ENCODE peak calls at places on chromosomes 7 and 10, in nine cellular contexts. One of them, this sample, is unnamed.

GRCh38 chr7:18289801-18290200 is 205.7 kb upstream of the HDAC9 start:
- DNase-seq in COR-L47: peak
- DNase-seq in GM23248: no peak
- DNase-seq in nephron progenitor cell: no peak
- DNase-seq in NCI-H460: no peak
- DNase-seq in WERI-Rb-1: no peak
- DNase-seq in endothelial cell: no peak
- DNase-seq in NCI-H2029: no peak
- DNase-seq in stimulated activated CD8-positive, alpha-beta memory T cell treated with anti-CD3 and anti-CD28 coated beads, Interleukin-12 subunit alpha, Interleukin-12 subunit beta, amount 100 ng/mL, for 1 hour: no peak
- DNase-seq in this sample: no peak

GRCh38 chr10:18683427-18683826 is 24.2 kb downstream of the ARL5B start:
- DNase-seq in NCI-H2029: no peak
- DNase-seq in NCI-H460: no peak
- DNase-seq in WERI-Rb-1: no peak
- DNase-seq in COR-L47: no peak
- DNase-seq in GM23248: peak
- DNase-seq in endothelial cell: no peak
- DNase-seq in nephron progenitor cell: no peak
- DNase-seq in stimulated activated CD8-positive, alpha-beta memory T cell treated with anti-CD3 and anti-CD28 coated beads, Interleukin-12 subunit alpha, Interleukin-12 subunit beta, amount 100 ng/mL, for 1 hour: no peak
- DNase-seq in this sample: no peak

GRCh38 chr10:77550378-77550777 is 87.2 kb downstream of the KCNMA1 start:
- DNase-seq in COR-L47: no peak
- DNase-seq in stimulated activated CD8-positive, alpha-beta memory T cell treated with anti-CD3 and anti-CD28 coated beads, Interleukin-12 subunit alpha, Interleukin-12 subunit beta, amount 100 ng/mL, for 1 hour: no peak
- DNase-seq in GM23248: no peak
- DNase-seq in NCI-H460: no peak
- DNase-seq in WERI-Rb-1: no peak
- DNase-seq in NCI-H2029: no peak
- DNase-seq in endothelial cell: no peak
- DNase-seq in nephron progenitor cell: no peak
- DNase-seq in this sample: no peak

GRCh38 chr7:126606331-126606730 is 646.4 kb downstream of the GRM8 start:
- DNase-seq in endothelial cell: no peak
- DNase-seq in COR-L47: peak
- DNase-seq in stimulated activated CD8-positive, alpha-beta memory T cell treated with anti-CD3 and anti-CD28 coated beads, Interleukin-12 subunit alpha, Interleukin-12 subunit beta, amount 100 ng/mL, for 1 hour: no peak
- DNase-seq in NCI-H460: no peak
- DNase-seq in GM23248: no peak
- DNase-seq in nephron progenitor cell: no peak
- DNase-seq in WERI-Rb-1: no peak
- DNase-seq in NCI-H2029: peak
- DNase-seq in this sample: no peak

GRCh38 chr7:138865843-138866242 is 67.8 kb upstream of the ATP6V0A4 start:
- DNase-seq in nephron progenitor cell: no peak
- DNase-seq in COR-L47: no peak
- DNase-seq in NCI-H460: no peak
- DNase-seq in stimulated activated CD8-positive, alpha-beta memory T cell treated with anti-CD3 and anti-CD28 coated beads, Interleukin-12 subunit alpha, Interleukin-12 subunit beta, amount 100 ng/mL, for 1 hour: peak
- DNase-seq in NCI-H2029: no peak
- DNase-seq in endothelial cell: no peak
- DNase-seq in WERI-Rb-1: peak
- DNase-seq in GM23248: no peak
- DNase-seq in this sample: no peak

GRCh38 chr10:34916368-34916767 is 101.3 kb upstream of the PARD3 start:
- DNase-seq in NCI-H2029: no peak
- DNase-seq in WERI-Rb-1: no peak
- DNase-seq in stimulated activated CD8-positive, alpha-beta memory T cell treated with anti-CD3 and anti-CD28 coated beads, Interleukin-12 subunit alpha, Interleukin-12 subunit beta, amount 100 ng/mL, for 1 hour: no peak
- DNase-seq in nephron progenitor cell: no peak
- DNase-seq in endothelial cell: no peak
- DNase-seq in NCI-H460: no peak
- DNase-seq in GM23248: peak
- DNase-seq in COR-L47: no peak
- DNase-seq in this sample: no peak

GRCh38 chr10:73644015-73644743 is 2.9 kb upstream of the MYOZ1 start:
- DNase-seq in COR-L47: peak
- DNase-seq in NCI-H460: peak
- DNase-seq in stimulated activated CD8-positive, alpha-beta memory T cell treated with anti-CD3 and anti-CD28 coated beads, Interleukin-12 subunit alpha, Interleukin-12 subunit beta, amount 100 ng/mL, for 1 hour: peak
- DNase-seq in GM23248: peak
- DNase-seq in endothelial cell: peak
- DNase-seq in nephron progenitor cell: peak
- DNase-seq in WERI-Rb-1: peak
- DNase-seq in NCI-H2029: peak
- DNase-seq in this sample: peak

GRCh38 chr10:86227501-86228258 is 138.9 kb downstream of the GRID1 start:
- DNase-seq in nephron progenitor cell: no peak
- DNase-seq in WERI-Rb-1: no peak
- DNase-seq in endothelial cell: no peak
- DNase-seq in NCI-H460: no peak
- DNase-seq in stimulated activated CD8-positive, alpha-beta memory T cell treated with anti-CD3 and anti-CD28 coated beads, Interleukin-12 subunit alpha, Interleukin-12 subunit beta, amount 100 ng/mL, for 1 hour: no peak
- DNase-seq in NCI-H2029: no peak
- DNase-seq in GM23248: no peak
- DNase-seq in COR-L47: no peak
- DNase-seq in this sample: no peak

GRCh38 chr10:101839421-101840063 is 4.1 kb downstream of the KCNIP2 start:
- DNase-seq in GM23248: peak
- DNase-seq in NCI-H460: no peak
- DNase-seq in stimulated activated CD8-positive, alpha-beta memory T cell treated with anti-CD3 and anti-CD28 coated beads, Interleukin-12 subunit alpha, Interleukin-12 subunit beta, amount 100 ng/mL, for 1 hour: no peak
- DNase-seq in NCI-H2029: no peak
- DNase-seq in nephron progenitor cell: peak
- DNase-seq in COR-L47: no peak
- DNase-seq in endothelial cell: peak
- DNase-seq in WERI-Rb-1: no peak
- DNase-seq in this sample: peak

GRCh38 chr7:50418526-50418925 is 31.6 kb downstream of the FIGNL1 start:
- DNase-seq in NCI-H2029: no peak
- DNase-seq in endothelial cell: no peak
- DNase-seq in GM23248: no peak
- DNase-seq in WERI-Rb-1: no peak
- DNase-seq in nephron progenitor cell: no peak
- DNase-seq in COR-L47: no peak
- DNase-seq in NCI-H460: no peak
- DNase-seq in stimulated activated CD8-positive, alpha-beta memory T cell treated with anti-CD3 and anti-CD28 coated beads, Interleukin-12 subunit alpha, Interleukin-12 subunit beta, amount 100 ng/mL, for 1 hour: no peak
- DNase-seq in this sample: no peak

GRCh38 chr10:20839141-20839540 is 58.0 kb downstream of the NEBL start:
- DNase-seq in endothelial cell: no peak
- DNase-seq in COR-L47: no peak
- DNase-seq in NCI-H460: no peak
- DNase-seq in NCI-H2029: no peak
- DNase-seq in GM23248: no peak
- DNase-seq in nephron progenitor cell: no peak
- DNase-seq in stimulated activated CD8-positive, alpha-beta memory T cell treated with anti-CD3 and anti-CD28 coated beads, Interleukin-12 subunit alpha, Interleukin-12 subunit beta, amount 100 ng/mL, for 1 hour: no peak
- DNase-seq in WERI-Rb-1: no peak
- DNase-seq in this sample: no peak

GRCh38 chr7:40482794-40483374 is 348.1 kb downstream of the SUGCT start:
- DNase-seq in COR-L47: no peak
- DNase-seq in stimulated activated CD8-positive, alpha-beta memory T cell treated with anti-CD3 and anti-CD28 coated beads, Interleukin-12 subunit alpha, Interleukin-12 subunit beta, amount 100 ng/mL, for 1 hour: no peak
- DNase-seq in nephron progenitor cell: no peak
- DNase-seq in endothelial cell: no peak
- DNase-seq in NCI-H460: no peak
- DNase-seq in GM23248: no peak
- DNase-seq in NCI-H2029: no peak
- DNase-seq in WERI-Rb-1: no peak
- DNase-seq in this sample: no peak

GRCh38 chr10:70494966-70495365 is 16.4 kb downstream of the PALD1 start:
- DNase-seq in NCI-H460: no peak
- DNase-seq in stimulated activated CD8-positive, alpha-beta memory T cell treated with anti-CD3 and anti-CD28 coated beads, Interleukin-12 subunit alpha, Interleukin-12 subunit beta, amount 100 ng/mL, for 1 hour: no peak
- DNase-seq in nephron progenitor cell: no peak
- DNase-seq in NCI-H2029: no peak
- DNase-seq in endothelial cell: no peak
- DNase-seq in COR-L47: no peak
- DNase-seq in WERI-Rb-1: no peak
- DNase-seq in GM23248: no peak
- DNase-seq in this sample: peak

GRCh38 chr7:100893910-100894763 is 1.6 kb downstream of the ACHE start:
- DNase-seq in nephron progenitor cell: no peak
- DNase-seq in WERI-Rb-1: no peak
- DNase-seq in stimulated activated CD8-positive, alpha-beta memory T cell treated with anti-CD3 and anti-CD28 coated beads, Interleukin-12 subunit alpha, Interleukin-12 subunit beta, amount 100 ng/mL, for 1 hour: no peak
- DNase-seq in NCI-H460: no peak
- DNase-seq in NCI-H2029: no peak
- DNase-seq in GM23248: no peak
- DNase-seq in COR-L47: no peak
- DNase-seq in endothelial cell: no peak
- DNase-seq in this sample: no peak

GRCh38 chr10:14380746-14381145 is 50.0 kb upstream of the FRMD4A start:
- DNase-seq in GM23248: no peak
- DNase-seq in WERI-Rb-1: no peak
- DNase-seq in nephron progenitor cell: no peak
- DNase-seq in NCI-H2029: no peak
- DNase-seq in COR-L47: no peak
- DNase-seq in stimulated activated CD8-positive, alpha-beta memory T cell treated with anti-CD3 and anti-CD28 coated beads, Interleukin-12 subunit alpha, Interleukin-12 subunit beta, amount 100 ng/mL, for 1 hour: no peak
- DNase-seq in NCI-H460: no peak
- DNase-seq in endothelial cell: no peak
- DNase-seq in this sample: no peak

GRCh38 chr7:134599371-134599770 is 47.3 kb upstream of the BPGM start:
- DNase-seq in WERI-Rb-1: peak
- DNase-seq in COR-L47: no peak
- DNase-seq in NCI-H460: no peak
- DNase-seq in NCI-H2029: no peak
- DNase-seq in GM23248: no peak
- DNase-seq in endothelial cell: no peak
- DNase-seq in stimulated activated CD8-positive, alpha-beta memory T cell treated with anti-CD3 and anti-CD28 coated beads, Interleukin-12 subunit alpha, Interleukin-12 subunit beta, amount 100 ng/mL, for 1 hour: no peak
- DNase-seq in nephron progenitor cell: no peak
- DNase-seq in this sample: no peak

GRCh38 chr10:62008196-62008595 is 106.7 kb downstream of the ARID5B start:
- DNase-seq in nephron progenitor cell: no peak
- DNase-seq in stimulated activated CD8-positive, alpha-beta memory T cell treated with anti-CD3 and anti-CD28 coated beads, Interleukin-12 subunit alpha, Interleukin-12 subunit beta, amount 100 ng/mL, for 1 hour: no peak
- DNase-seq in NCI-H460: no peak
- DNase-seq in endothelial cell: no peak
- DNase-seq in COR-L47: no peak
- DNase-seq in WERI-Rb-1: no peak
- DNase-seq in NCI-H2029: no peak
- DNase-seq in GM23248: no peak
- DNase-seq in this sample: no peak

GRCh38 chr7:29116801-29117200 is 29.5 kb downstream of the CPVL start:
- DNase-seq in stimulated activated CD8-positive, alpha-beta memory T cell treated with anti-CD3 and anti-CD28 coated beads, Interleukin-12 subunit alpha, Interleukin-12 subunit beta, amount 100 ng/mL, for 1 hour: no peak
- DNase-seq in WERI-Rb-1: no peak
- DNase-seq in NCI-H2029: no peak
- DNase-seq in endothelial cell: no peak
- DNase-seq in GM23248: no peak
- DNase-seq in NCI-H460: no peak
- DNase-seq in COR-L47: no peak
- DNase-seq in nephron progenitor cell: no peak
- DNase-seq in this sample: no peak

GRCh38 chr7:40826419-40827216 is 691.8 kb downstream of the SUGCT start:
- DNase-seq in stimulated activated CD8-positive, alpha-beta memory T cell treated with anti-CD3 and anti-CD28 coated beads, Interleukin-12 subunit alpha, Interleukin-12 subunit beta, amount 100 ng/mL, for 1 hour: no peak
- DNase-seq in NCI-H460: no peak
- DNase-seq in WERI-Rb-1: no peak
- DNase-seq in endothelial cell: no peak
- DNase-seq in COR-L47: no peak
- DNase-seq in nephron progenitor cell: no peak
- DNase-seq in GM23248: peak
- DNase-seq in NCI-H2029: no peak
- DNase-seq in this sample: no peak

GRCh38 chr10:68362590-68362989 is 29.9 kb upstream of the PBLD start:
- DNase-seq in WERI-Rb-1: no peak
- DNase-seq in NCI-H2029: no peak
- DNase-seq in endothelial cell: no peak
- DNase-seq in nephron progenitor cell: no peak
- DNase-seq in COR-L47: no peak
- DNase-seq in stimulated activated CD8-positive, alpha-beta memory T cell treated with anti-CD3 and anti-CD28 coated beads, Interleukin-12 subunit alpha, Interleukin-12 subunit beta, amount 100 ng/mL, for 1 hour: no peak
- DNase-seq in GM23248: no peak
- DNase-seq in NCI-H460: no peak
- DNase-seq in this sample: no peak

GRCh38 chr7:55133630-55134392 is 115.0 kb downstream of the EGFR start:
- DNase-seq in COR-L47: no peak
- DNase-seq in NCI-H460: peak
- DNase-seq in endothelial cell: no peak
- DNase-seq in stimulated activated CD8-positive, alpha-beta memory T cell treated with anti-CD3 and anti-CD28 coated beads, Interleukin-12 subunit alpha, Interleukin-12 subunit beta, amount 100 ng/mL, for 1 hour: no peak
- DNase-seq in GM23248: peak
- DNase-seq in WERI-Rb-1: no peak
- DNase-seq in nephron progenitor cell: no peak
- DNase-seq in NCI-H2029: no peak
- DNase-seq in this sample: no peak

GRCh38 chr10:4947039-4947634 is 16.1 kb upstream of the AKR1C1 start:
- DNase-seq in WERI-Rb-1: no peak
- DNase-seq in stimulated activated CD8-positive, alpha-beta memory T cell treated with anti-CD3 and anti-CD28 coated beads, Interleukin-12 subunit alpha, Interleukin-12 subunit beta, amount 100 ng/mL, for 1 hour: no peak
- DNase-seq in COR-L47: no peak
- DNase-seq in endothelial cell: no peak
- DNase-seq in GM23248: peak
- DNase-seq in nephron progenitor cell: no peak
- DNase-seq in NCI-H2029: no peak
- DNase-seq in NCI-H460: no peak
- DNase-seq in this sample: no peak

GRCh38 chr10:124064676-124065075 is 28.7 kb downstream of the CHST15 start:
- DNase-seq in GM23248: no peak
- DNase-seq in WERI-Rb-1: no peak
- DNase-seq in NCI-H2029: no peak
- DNase-seq in nephron progenitor cell: no peak
- DNase-seq in endothelial cell: no peak
- DNase-seq in COR-L47: no peak
- DNase-seq in NCI-H460: no peak
- DNase-seq in stimulated activated CD8-positive, alpha-beta memory T cell treated with anti-CD3 and anti-CD28 coated beads, Interleukin-12 subunit alpha, Interleukin-12 subunit beta, amount 100 ng/mL, for 1 hour: no peak
- DNase-seq in this sample: no peak

GRCh38 chr7:132061931-132062330 is 505.5 kb upstream of the PODXL start:
- DNase-seq in NCI-H2029: no peak
- DNase-seq in nephron progenitor cell: no peak
- DNase-seq in WERI-Rb-1: no peak
- DNase-seq in GM23248: peak
- DNase-seq in endothelial cell: no peak
- DNase-seq in NCI-H460: no peak
- DNase-seq in COR-L47: no peak
- DNase-seq in stimulated activated CD8-positive, alpha-beta memory T cell treated with anti-CD3 and anti-CD28 coated beads, Interleukin-12 subunit alpha, Interleukin-12 subunit beta, amount 100 ng/mL, for 1 hour: no peak
- DNase-seq in this sample: no peak

GRCh38 chr10:110508389-110508788 is 10.7 kb downstream of the DUSP5 start:
- DNase-seq in GM23248: no peak
- DNase-seq in nephron progenitor cell: no peak
- DNase-seq in stimulated activated CD8-positive, alpha-beta memory T cell treated with anti-CD3 and anti-CD28 coated beads, Interleukin-12 subunit alpha, Interleukin-12 subunit beta, amount 100 ng/mL, for 1 hour: no peak
- DNase-seq in WERI-Rb-1: no peak
- DNase-seq in COR-L47: no peak
- DNase-seq in endothelial cell: no peak
- DNase-seq in NCI-H2029: no peak
- DNase-seq in NCI-H460: no peak
- DNase-seq in this sample: no peak

GRCh38 chr10:80580811-80581468 is 43.2 kb downstream of the SH2D4B start:
- DNase-seq in stimulated activated CD8-positive, alpha-beta memory T cell treated with anti-CD3 and anti-CD28 coated beads, Interleukin-12 subunit alpha, Interleukin-12 subunit beta, amount 100 ng/mL, for 1 hour: no peak
- DNase-seq in WERI-Rb-1: peak
- DNase-seq in GM23248: no peak
- DNase-seq in nephron progenitor cell: no peak
- DNase-seq in COR-L47: no peak
- DNase-seq in NCI-H2029: peak
- DNase-seq in endothelial cell: no peak
- DNase-seq in NCI-H460: no peak
- DNase-seq in this sample: no peak